ENCODE peak calls at places on chromosomes 6 and 20, in ten cellular contexts. U is body of pancreas, Y is HCT116, C is IMR-90, N is adrenal gland, X is spleen, D is ovary, A is H1, F is breast epithelium, O is tibial nerve. Q is an unnamed sample.

GRCh38 chr6:14730654-14731053 is 515.2 kb upstream of the JARID2 start:
- DNase-seq in U (no peak), Y (no peak), C (no peak), N (no peak), X (no peak), D (no peak), A (no peak), F (no peak), O (no peak), Q (no peak)

GRCh38 chr20:59985864-59986263 is 27.6 kb downstream of the CDH26 start:
- DNase-seq in U (no peak), Y (no peak), C (no peak), N (no peak), X (no peak), D (no peak), A (no peak), F (no peak), O (no peak), Q (peak; percentile 60)

GRCh38 chr6:42279966-42280629 is 62.4 kb upstream of the MRPS10 start:
- DNase-seq in U (no peak), Y (no peak), C (peak; percentile 59), N (peak; percentile 53), X (no peak), D (peak; percentile 70), A (no peak), F (no peak), O (no peak), Q (peak; percentile 78)

GRCh38 chr6:13278184-13278583 is 50.2 kb downstream of the TBC1D7 start:
- DNase-seq in U (no peak), Y (no peak), C (no peak), N (no peak), X (peak; percentile 85), D (no peak), A (peak; percentile 25), F (no peak), O (no peak), Q (no peak)

GRCh38 chr20:9285617-9286016 is 216.7 kb downstream of the PLCB4 start:
- DNase-seq in U (no peak), Y (no peak), C (no peak), N (no peak), X (no peak), D (no peak), A (no peak), F (no peak), O (no peak), Q (no peak)

GRCh38 chr6:159053781-159054398 is 9.1 kb upstream of the TAGAP start:
- DNase-seq in U (no peak), Y (no peak), C (no peak), N (no peak), X (no peak), D (no peak), A (no peak), F (no peak), O (no peak), Q (no peak)

GRCh38 chr6:11236351-11236750 is 3.9 kb upstream of the NEDD9 start:
- DNase-seq in U (no peak), Y (no peak), C (no peak), N (no peak), X (no peak), D (no peak), A (no peak), F (no peak), O (no peak), Q (no peak)

GRCh38 chr6:37788259-37788658 is 31.3 kb upstream of the ZFAND3 start:
- DNase-seq in U (no peak), Y (no peak), C (no peak), N (no peak), X (no peak), D (no peak), A (no peak), F (no peak), O (no peak), Q (no peak)

GRCh38 chr6:112348891-112349736 is 2.0 kb downstream of the RFPL4B start:
- DNase-seq in U (no peak), Y (no peak), C (no peak), N (no peak), X (no peak), D (no peak), A (no peak), F (no peak), O (no peak), Q (no peak)

GRCh38 chr20:17873410-17874270 is 95.0 kb downstream of the SNX5 start:
- DNase-seq in U (peak; percentile 96), Y (peak; percentile 57), C (peak; percentile 96), N (peak; percentile 95), X (peak; percentile 79), D (peak; percentile 96), A (no peak), F (peak; percentile 85), O (peak; percentile 94), Q (peak; percentile 92)

DNA sequence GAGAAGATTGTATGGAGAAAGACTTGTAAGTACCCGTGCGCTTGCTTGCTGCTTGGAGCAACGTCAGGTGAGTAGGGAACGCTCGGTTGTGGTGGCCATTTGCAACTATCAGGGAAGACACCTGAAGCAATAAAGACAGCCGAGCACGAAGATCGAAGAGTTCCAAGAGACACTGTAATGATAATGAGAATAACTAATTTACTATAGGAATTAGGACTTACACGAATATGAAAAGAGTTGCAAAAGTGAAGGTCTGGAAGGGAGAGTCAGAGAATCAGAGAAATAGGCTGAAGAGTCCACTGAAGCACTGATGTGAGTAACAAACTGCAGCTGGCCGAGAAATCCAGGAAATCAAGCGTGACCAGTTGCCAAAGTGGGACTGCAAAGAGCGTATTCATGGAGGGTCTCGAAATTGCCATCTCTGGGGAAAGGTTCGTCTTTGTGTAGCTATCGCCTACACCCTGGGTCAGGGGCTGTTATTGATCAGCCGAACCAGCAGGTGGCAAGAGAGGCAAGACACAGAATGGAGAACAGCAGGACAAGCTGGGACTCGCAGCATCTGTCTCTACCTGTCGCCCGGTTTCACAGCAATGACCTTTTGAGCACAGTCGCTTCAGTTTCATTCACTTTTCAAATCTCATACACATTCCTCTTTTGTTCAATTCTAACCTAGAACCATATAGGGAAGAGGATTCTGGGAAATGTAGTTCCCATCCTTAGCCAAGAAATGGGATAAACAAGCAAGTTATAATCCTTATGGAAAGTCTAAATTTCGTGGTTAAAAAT is 26.2 kb downstream of the LOC128125822 start:
- DNase-seq in U (peak; percentile 74), Y (peak; percentile 51), C (peak; percentile 49), N (peak; percentile 84), X (peak; percentile 87), D (peak; percentile 53), A (no peak), F (peak; percentile 71), O (peak; percentile 29), Q (peak; percentile 57)
- H3K27ac ChIP-seq in U (peak overlapping the region; percentile 63), Y (no peak overlapping the region), C (no peak overlapping the region), N (no peak overlapping the region), X (no peak overlapping the region), D (no peak overlapping the region), A (peak overlapping the region; percentile 59), F (no peak overlapping the region), O (peak overlapping the region; percentile 39), Q (no peak overlapping the region)

GRCh38 chr6:25136879-25137278 is 142.3 kb upstream of the CARMIL1 start:
- DNase-seq in U (no peak), Y (no peak), C (no peak), N (no peak), X (no peak), D (peak; percentile 27), A (no peak), F (no peak), O (no peak), Q (no peak)

GRCh38 chr6:25142506-25142905 is 136.7 kb upstream of the CARMIL1 start:
- DNase-seq in U (no peak), Y (no peak), C (no peak), N (no peak), X (no peak), D (no peak), A (no peak), F (no peak), O (no peak), Q (no peak)

GRCh38 chr6:25137497-25137896 is 141.7 kb upstream of the CARMIL1 start:
- DNase-seq in U (no peak), Y (no peak), C (no peak), N (no peak), X (no peak), D (no peak), A (no peak), F (no peak), O (no peak), Q (no peak)

GRCh38 chr6:25138697-25139051 is 140.5 kb upstream of the CARMIL1 start:
- DNase-seq in U (no peak), Y (no peak), C (peak; percentile 30), N (no peak), X (no peak), D (no peak), A (no peak), F (no peak), O (no peak), Q (no peak)

GRCh38 chr6:25138024-25138696 is 141.0 kb upstream of the CARMIL1 start:
- DNase-seq in U (peak; percentile 26), Y (no peak), C (peak; percentile 62), N (peak; percentile 87), X (peak; percentile 81), D (peak; percentile 53), A (no peak), F (peak; percentile 46), O (no peak), Q (peak; percentile 63)
- TF ChIP-seq POLR2A in U (peak; percentile 52), Y (no peak), C (no peak), N (peak; percentile 59), X (no peak), D (peak; percentile 47), A (no peak), F (peak; percentile 48), O (peak; percentile 45), Q (peak; percentile 67)

DNA sequence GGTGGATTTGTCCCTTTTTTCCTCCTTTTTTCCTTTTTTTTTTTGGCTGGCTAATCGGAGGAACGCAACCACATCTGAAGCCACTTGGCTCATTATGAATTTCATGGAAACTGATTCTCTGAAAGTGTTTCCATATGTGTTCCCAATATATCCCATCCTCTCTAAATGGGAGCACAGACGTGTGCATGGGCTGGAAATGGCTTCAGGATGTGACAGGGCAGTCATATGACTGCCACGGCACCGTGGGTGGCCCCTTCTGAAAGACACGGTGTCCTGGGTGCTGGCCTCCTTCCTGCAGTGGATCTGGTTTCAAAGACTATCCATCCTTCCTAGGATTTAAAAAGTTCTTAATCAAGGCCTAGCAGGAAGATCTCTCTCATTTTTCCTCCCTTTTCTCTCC is 160.9 kb upstream of the SUPT3H start:
- DNase-seq in U (peak; percentile 25), Y (no peak), C (no peak), N (no peak), X (no peak), D (no peak), A (no peak), F (peak; percentile 32), O (peak; percentile 76), Q (no peak)
- H3K27ac ChIP-seq in U (no peak overlapping the region), Y (no peak overlapping the region), C (no peak overlapping the region), N (no peak overlapping the region), X (no peak overlapping the region), D (no peak overlapping the region), A (no peak overlapping the region), F (peak overlapping the region; percentile 75), O (peak overlapping the region; percentile 82), Q (no peak overlapping the region)

DNA sequence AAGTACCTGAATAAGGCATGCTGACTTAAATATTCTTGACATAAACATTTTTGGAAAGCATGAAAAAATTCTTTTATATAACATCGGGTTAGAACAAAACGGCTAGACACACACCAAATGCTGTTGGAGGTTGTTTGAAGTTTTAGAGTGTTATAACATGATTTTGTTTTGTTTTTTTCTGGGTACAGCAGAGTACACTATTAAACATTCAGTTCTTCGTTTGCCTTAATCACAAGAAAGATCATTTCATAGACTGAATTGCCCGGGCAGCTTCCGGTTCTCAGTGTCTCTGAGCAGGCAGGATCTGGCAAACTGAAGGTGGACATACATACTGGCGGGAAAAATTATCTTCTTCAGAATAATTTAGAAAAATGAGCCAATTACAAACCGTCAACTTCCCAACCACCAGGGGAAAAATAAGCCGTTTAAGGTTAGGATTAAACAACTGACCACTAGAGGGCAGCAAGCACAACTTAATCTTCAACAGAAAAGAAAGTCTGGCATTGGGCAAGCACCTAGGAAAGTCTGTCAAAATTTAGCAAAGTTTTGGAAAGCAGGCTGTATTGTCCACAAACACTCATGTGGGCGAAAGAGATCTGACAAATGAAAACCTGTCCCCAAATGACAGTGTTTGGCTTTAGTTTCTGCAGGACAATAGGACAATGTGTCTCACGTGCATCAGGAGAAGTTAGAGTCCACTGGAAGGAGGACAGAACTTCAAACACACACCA is 15.0 kb downstream of the ZNF217 start:
- DNase-seq in U (peak; percentile 71), Y (peak; percentile 82), C (peak; percentile 89), N (peak; percentile 77), X (no peak), D (peak; percentile 47), A (no peak), F (no peak), O (no peak), Q (no peak)
- TF ChIP-seq POLR2A in U (no peak), Y (no peak), C (peak; percentile 39), N (no peak), X (no peak), D (peak; percentile 11), A (no peak), F (no peak), O (no peak), Q (no peak)